ENCODE peak calls at places on chromosomes 16 and 17, in six cellular contexts. M, Q, C, P, E and H are unnamed samples.

GRCh38 chr17:13888043-13888442 is 181.3 kb upstream of the COX10 start:
- DNase-seq in E (no peak), Q (peak), M (no peak), C (peak), P (no peak), H (peak)

GRCh38 chr16:11624205-11624604 is 37.5 kb upstream of the LITAF start:
- DNase-seq in E (no peak), P (no peak), C (no peak), Q (no peak), M (no peak), H (no peak)

GRCh38 chr17:48647103-48647963 is 21.2 kb upstream of the HOXB9 start:
- DNase-seq in Q (no peak), C (no peak), M (no peak), P (peak), E (peak), H (no peak)

GRCh38 chr17:28379814-28380571 is 8.5 kb downstream of the SARM1 start:
- DNase-seq in E (peak), C (peak), Q (no peak), M (no peak), P (peak), H (no peak)

GRCh38 chr16:1946495-1947368 is 3.7 kb upstream of the MSRB1 start:
- DNase-seq in C (no peak), E (no peak), P (peak), M (no peak), Q (no peak), H (no peak)

GRCh38 chr16:31421587-31421986 is 6.6 kb downstream of the COX6A2 start:
- DNase-seq in E (no peak), C (no peak), M (no peak), P (no peak), Q (no peak), H (no peak)

GRCh38 chr17:44006581-44007345 is 2.3 kb downstream of the NAGS start:
- DNase-seq in C (peak), P (peak), M (peak), E (peak), Q (peak), H (peak)

GRCh38 chr17:28133562-28133970 is 91.1 kb downstream of the NLK start:
- DNase-seq in C (peak), Q (no peak), M (no peak), P (no peak), E (no peak), H (no peak)

GRCh38 chr17:21034350-21035235 is 8.2 kb downstream of the USP22 start:
- DNase-seq in C (no peak), P (no peak), E (peak), M (no peak), Q (no peak), H (no peak)

GRCh38 chr16:84532299-84532724 is 27.9 kb upstream of the MEAK7 start:
- DNase-seq in P (peak), Q (peak), E (peak), C (no peak), M (no peak), H (peak)

GRCh38 chr17:62216847-62217246 is 151.8 kb upstream of the MED13 start:
- DNase-seq in P (no peak), Q (no peak), E (no peak), C (no peak), M (no peak), H (no peak)

GRCh38 chr17:67558740-67559380 is 158.9 kb upstream of the NOL11 start:
- DNase-seq in E (peak), C (no peak), Q (no peak), P (no peak), M (no peak), H (no peak)

GRCh38 chr17:31608659-31609254 is 217.3 kb downstream of the RAB11FIP4 start:
- DNase-seq in Q (no peak), E (no peak), C (peak), M (no peak), P (no peak), H (no peak)

GRCh38 chr17:4898927-4899326 is 409 bp upstream of the C17orf107 start:
- DNase-seq in E (no peak), Q (peak), C (no peak), M (no peak), P (no peak), H (no peak)

GRCh38 chr16:11796227-11797165 is 562 bp downstream of the ZC3H7A start:
- DNase-seq in P (peak), Q (peak), E (peak), C (peak), M (peak), H (peak)

GRCh38 chr16:9091867-9092281 is 430 bp downstream of the HAPSTR1 start:
- DNase-seq in E (peak), M (no peak), P (peak), C (no peak), Q (peak), H (peak)

GRCh38 chr16:2031081-2031577 is 4.4 kb downstream of the NHERF2 start:
- DNase-seq in M (no peak), C (no peak), P (no peak), E (no peak), Q (peak), H (peak)

GRCh38 chr17:39737761-39738567 is at the start of gene GRB7:
- DNase-seq in E (peak), Q (peak), M (no peak), P (no peak), C (peak), H (no peak)

GRCh38 chr16:22969567-22969966 is 155.6 kb downstream of the HS3ST2 start:
- DNase-seq in P (no peak), C (peak), E (no peak), Q (no peak), M (no peak), H (no peak)

GRCh38 chr16:87186440-87186839 is 130.8 kb downstream of the C16orf95 start:
- DNase-seq in E (no peak), C (no peak), M (no peak), Q (no peak), P (peak), H (no peak)

DNA sequence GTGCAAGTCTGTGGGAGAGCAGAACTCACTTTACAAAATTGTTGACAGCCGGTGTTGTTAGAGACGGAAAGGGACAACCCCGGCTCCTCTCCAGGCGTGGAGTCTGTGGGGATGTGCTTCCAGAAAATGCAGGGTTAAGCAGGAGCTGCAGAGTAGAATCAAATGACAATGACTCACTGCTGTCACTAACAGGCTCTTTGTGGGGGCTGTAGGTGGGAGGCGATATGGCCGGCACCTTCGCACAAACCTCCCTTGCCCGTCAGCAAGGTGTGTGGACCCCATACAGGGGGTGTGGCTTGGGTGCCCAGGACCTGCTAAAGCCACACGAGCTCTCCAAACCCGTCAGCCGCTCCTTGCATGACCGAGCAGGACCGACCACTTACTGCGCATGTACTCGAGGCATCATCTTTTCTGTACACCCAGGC is 5.8 kb downstream of the PDK2 start:
- DNase-seq in E (peak), P (no peak), Q (no peak), C (no peak), M (no peak), H (no peak)
- H3K27ac ChIP-seq in E (no peak), P (no peak), Q (peak), C (no peak), M (peak), H (peak)

GRCh38 chr17:2192367-2193028 is 111.1 kb downstream of the SMG6 start:
- DNase-seq in E (peak), C (peak), Q (no peak), M (no peak), P (no peak), H (no peak)
- H3K27ac ChIP-seq in E (no peak), C (peak), Q (no peak), M (no peak), P (no peak), H (peak)

GRCh38 chr16:3650631-3651265 is 3.7 kb upstream of the DNASE1 start:
- DNase-seq in E (no peak), M (peak), P (peak), Q (no peak), C (no peak), H (no peak)
- H3K27ac ChIP-seq in E (no peak), M (no peak), P (no peak), Q (no peak), C (no peak), H (no peak)

GRCh38 chr17:38720941-38721340 is 9.2 kb upstream of the CISD3 start:
- DNase-seq in E (no peak), M (no peak), P (no peak), Q (no peak), C (no peak), H (no peak)

GRCh38 chr17:38717139-38717745 is 12.2 kb downstream of the MLLT6 start:
- DNase-seq in C (no peak), Q (no peak), E (no peak), M (no peak), P (no peak), H (no peak)

GRCh38 chr17:38721802-38722201 is 8.3 kb upstream of the CISD3 start:
- DNase-seq in M (no peak), C (no peak), Q (no peak), E (no peak), P (no peak), H (no peak)

GRCh38 chr17:38719943-38720641 is 10.0 kb upstream of the CISD3 start:
- DNase-seq in M (no peak), Q (no peak), P (no peak), E (peak), C (no peak), H (no peak)

GRCh38 chr17:38719284-38719942 is 10.7 kb upstream of the CISD3 start:
- DNase-seq in C (no peak), E (peak), Q (no peak), M (no peak), P (no peak), H (no peak)
- H3K27ac ChIP-seq in C (no peak), E (peak), Q (no peak), M (no peak), P (no peak), H (peak)